ENCODE peak calls at places on chromosomes 2 and 18, in nine cellular contexts. Z is vagina, G is right cardiac atrium, Y is GM06990, N is MG63, C is RWPE2, F is neural progenitor cell, T is tibial artery, L is neuronal stem cell. R is an unnamed sample. For H3K27me3, the result is how much of the 10 kb centered on the place peaks cover.

GRCh38 chr2:241066893-241067341 is 35.2 kb downstream of the MTERF4 start:
- DNase-seq in N (no peak), T (no peak), Y (no peak), L (peak), C (no peak), Z (no peak), F (peak), G (no peak), R (peak)

GRCh38 chr2:135985826-135986393 is 484 bp upstream of the DARS1 start:
- DNase-seq in C (no peak), L (no peak), G (no peak), Y (no peak), N (no peak), T (no peak), Z (no peak), F (no peak), R (no peak)

GRCh38 chr2:177551989-177552413 is 159.4 kb downstream of the AGPS start:
- DNase-seq in Z (no peak), N (peak), C (no peak), T (peak), F (no peak), Y (peak), L (no peak), G (peak), R (peak)

GRCh38 chr18:58670561-58671121 is 624 bp upstream of the MALT1 start:
- DNase-seq in Y (no peak), Z (no peak), G (no peak), N (no peak), F (peak), T (no peak), C (no peak), L (no peak), R (no peak)

GRCh38 chr18:22559414-22560282 is 141.9 kb upstream of the CTAGE1 start:
- DNase-seq in L (peak), C (no peak), T (peak), Y (no peak), N (peak), Z (no peak), G (peak), F (peak), R (peak)

GRCh38 chr2:220275454-220275853 is 648.0 kb downstream of the SLC4A3 start:
- DNase-seq in Z (no peak), C (no peak), F (no peak), G (no peak), Y (no peak), T (no peak), N (no peak), L (no peak), R (no peak)

GRCh38 chr2:46241344-46241743 is 55.9 kb upstream of the EPAS1 start:
- DNase-seq in L (no peak), N (no peak), T (no peak), Z (no peak), Y (no peak), F (no peak), G (no peak), C (no peak), R (no peak)

GRCh38 chr2:159961005-159961404 is 101.4 kb downstream of the PLA2R1 start:
- DNase-seq in F (no peak), Z (no peak), T (no peak), L (no peak), C (no peak), N (no peak), Y (no peak), G (no peak), R (no peak)

GRCh38 chr2:10772868-10773215 is 39.7 kb downstream of the PDIA6 start:
- DNase-seq in T (peak), L (no peak), F (no peak), N (no peak), G (no peak), C (no peak), Z (no peak), Y (no peak), R (no peak)

GRCh38 chr18:37565138-37565984 is at the start of gene CELF4:
- DNase-seq in C (no peak), Y (no peak), N (peak), T (no peak), G (no peak), L (no peak), F (peak), Z (no peak), R (no peak)

GRCh38 chr2:121689356-121689755 is 40.1 kb upstream of the CLASP1 start:
- DNase-seq in G (peak), C (no peak), Z (no peak), Y (no peak), L (no peak), T (no peak), F (no peak), N (peak), R (no peak)

GRCh38 chr18:62832282-62832681 is 116.9 kb downstream of the PHLPP1 start:
- DNase-seq in T (no peak), G (no peak), F (no peak), Y (no peak), N (no peak), Z (no peak), C (no peak), L (no peak), R (no peak)

GRCh38 chr2:53302455-53302854 is 465.1 kb upstream of the CHAC2 start:
- DNase-seq in T (no peak), N (no peak), F (no peak), C (no peak), G (no peak), L (no peak), Y (no peak), Z (no peak), R (no peak)

GRCh38 chr2:64262816-64263215 is 118.6 kb upstream of the PELI1 start:
- DNase-seq in Y (no peak), C (no peak), G (no peak), L (no peak), T (no peak), N (no peak), Z (no peak), F (no peak), R (no peak)

GRCh38 chr2:168798076-168798887 is 4.2 kb upstream of the NOSTRIN start:
- DNase-seq in F (peak), L (no peak), G (peak), Y (no peak), T (no peak), C (no peak), Z (no peak), N (no peak), R (no peak)

GRCh38 chr2:156399224-156399949 is 36.8 kb upstream of the GPD2 start:
- DNase-seq in F (no peak), C (no peak), L (no peak), Z (no peak), T (no peak), G (no peak), Y (no peak), N (peak), R (no peak)

GRCh38 chr2:196170681-196171247 is 614 bp downstream of the STK17B start:
- DNase-seq in C (no peak), Z (no peak), T (peak), N (peak), L (peak), G (peak), Y (peak), F (peak), R (peak)

GRCh38 chr2:59963157-59963556 is 590.3 kb downstream of the BCL11A start:
- DNase-seq in F (no peak), G (no peak), N (no peak), T (no peak), L (no peak), C (no peak), Y (no peak), Z (no peak), R (no peak)

GRCh38 chr2:60498176-60499081 is 55.0 kb downstream of the BCL11A start:
- DNase-seq in Y (no peak), F (no peak), N (no peak), Z (no peak), G (no peak), L (no peak), C (no peak), T (no peak), R (no peak)

GRCh38 chr2:62364786-62365185 is 141.2 kb downstream of the TMEM17 start:
- DNase-seq in F (no peak), N (no peak), G (no peak), L (no peak), Z (no peak), Y (no peak), T (no peak), C (no peak), R (no peak)

GRCh38 chr2:208320686-208321085 is 54.6 kb downstream of the PIKFYVE start:
- DNase-seq in T (peak), C (no peak), L (no peak), Z (no peak), F (no peak), G (peak), Y (no peak), N (no peak), R (peak)

GRCh38 chr2:135494503-135494902 is 36.5 kb downstream of the ZRANB3 start:
- DNase-seq in Y (no peak), T (no peak), L (no peak), N (no peak), F (no peak), Z (no peak), C (no peak), G (no peak), R (no peak)

GRCh38 chr2:210623506-210623905 is 67.1 kb downstream of the CPS1 start:
- DNase-seq in C (no peak), F (no peak), N (no peak), L (no peak), T (no peak), Z (no peak), G (no peak), Y (no peak), R (no peak)

GRCh38 chr2:157989227-157989626 is 112.4 kb upstream of the UPP2 start:
- DNase-seq in Y (no peak), Z (no peak), N (no peak), T (no peak), F (no peak), G (no peak), L (no peak), C (no peak), R (no peak)

GRCh38 chr2:221969087-221969829 is 329.5 kb downstream of the PAX3 start:
- DNase-seq in C (no peak), Z (no peak), N (peak), G (no peak), Y (no peak), T (no peak), L (peak), F (peak), R (no peak)

GRCh38 chr2:207819839-207820784 is 50.4 kb upstream of the FZD5 start:
- DNase-seq in Z (no peak), L (no peak), N (no peak), G (no peak), F (no peak), T (no peak), C (no peak), Y (no peak), R (peak)

GRCh38 chr2:95296036-95296435 is 1.1 kb upstream of the KCNIP3 start:
- DNase-seq in F (peak), G (no peak), C (no peak), Y (no peak), L (no peak), N (no peak), T (no peak), Z (no peak), R (no peak)

GRCh38 chr2:64780041-64780440 is 126.3 kb upstream of the SERTAD2 start:
- DNase-seq in T (no peak), L (no peak), Z (no peak), Y (no peak), N (no peak), C (no peak), F (no peak), G (no peak), R (no peak)

DNA sequence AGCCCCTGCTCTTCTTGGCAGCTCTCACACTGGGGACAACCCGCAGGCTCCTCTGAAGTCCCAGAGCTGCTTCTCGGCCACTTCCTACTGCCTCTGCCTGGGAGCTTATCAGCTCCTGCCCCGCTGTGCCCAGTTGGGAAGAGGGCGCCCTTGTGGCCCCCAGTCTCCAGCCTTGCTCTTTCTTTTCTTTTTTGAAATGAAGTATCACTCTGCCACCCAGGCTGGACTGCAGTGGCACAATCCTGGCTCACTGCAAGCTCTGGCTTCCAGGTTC is 20.6 kb upstream of the ALPI start:
- DNase-seq in F (no peak), N (no peak), G (no peak), Z (no peak), C (no peak), Y (no peak), T (no peak), L (no peak), R (no peak)
- H3K27me3 ChIP-seq in F (under half), N (under half), G (under half), Z (under half), C (under half), Y (under half), T (under half), L (under half), R (under half)

DNA sequence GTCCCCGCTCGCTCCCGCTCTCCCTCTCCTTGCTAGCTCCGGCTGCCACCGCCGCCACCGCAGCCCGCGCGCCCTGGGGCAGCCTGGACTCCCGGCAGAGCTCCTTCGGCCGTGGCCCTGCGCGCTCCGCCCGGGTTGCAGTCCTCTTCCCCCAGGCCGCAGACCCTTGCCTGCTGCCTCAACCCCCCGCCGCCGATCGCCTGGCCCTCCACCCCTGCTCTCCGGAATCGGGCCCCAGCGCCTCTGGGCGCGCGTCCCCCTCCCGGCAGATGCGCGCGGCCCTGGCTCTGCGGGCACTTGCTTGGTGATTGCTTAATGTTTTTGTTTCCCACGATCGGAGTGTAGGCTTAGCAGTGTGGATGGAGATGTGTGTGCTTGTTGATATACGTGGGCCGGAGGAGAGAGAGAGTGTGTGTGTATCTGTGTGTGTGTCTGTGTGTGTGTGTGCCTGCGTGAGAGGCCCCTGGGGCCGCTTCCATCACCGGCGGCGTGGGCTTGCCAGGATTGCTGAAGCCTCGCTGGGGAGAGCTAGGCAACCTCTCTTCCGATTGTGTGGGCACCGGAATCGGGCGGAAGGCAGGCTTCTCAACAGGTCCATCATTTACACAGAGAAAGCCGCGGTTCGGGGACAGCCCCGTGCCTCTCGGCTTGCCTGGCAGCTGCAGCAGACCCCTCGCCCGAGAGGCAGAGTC is 877 bp downstream of the INHBB start:
- DNase-seq in Z (no peak), T (no peak), G (peak), Y (no peak), N (peak), F (peak), L (no peak), C (no peak), R (no peak)
- H3K27me3 ChIP-seq in Z (under half), T (under half), G (under half), Y (under half), N (under half), F (half or more), L (under half), C (half or more), R (half or more)

GRCh38 chr2:85760371-85760770 is 6.6 kb downstream of the ATOH8 start:
- DNase-seq in T (no peak), F (no peak), Y (no peak), C (no peak), Z (no peak), L (no peak), N (no peak), G (no peak), R (no peak)

GRCh38 chr2:85759257-85759613 is 5.4 kb downstream of the ATOH8 start:
- DNase-seq in F (no peak), G (no peak), N (no peak), T (no peak), Y (no peak), L (no peak), Z (no peak), C (no peak), R (no peak)

GRCh38 chr2:85761512-85761944 is 7.7 kb downstream of the ATOH8 start:
- DNase-seq in C (no peak), Y (no peak), G (peak), T (no peak), N (no peak), F (no peak), Z (no peak), L (no peak), R (no peak)

GRCh38 chr2:85761946-85762345 is 8.2 kb downstream of the ATOH8 start:
- DNase-seq in Z (no peak), Y (no peak), G (no peak), F (no peak), N (no peak), T (no peak), L (no peak), C (no peak), R (no peak)

GRCh38 chr2:85760872-85761271 is 7.1 kb downstream of the ATOH8 start:
- DNase-seq in L (no peak), N (no peak), C (no peak), T (no peak), Z (no peak), G (no peak), F (no peak), Y (no peak), R (no peak)
- H3K27me3 ChIP-seq in L (under half), N (under half), C (under half), T (under half), Z (under half), G (under half), F (half or more), Y (under half), R (under half)

DNA sequence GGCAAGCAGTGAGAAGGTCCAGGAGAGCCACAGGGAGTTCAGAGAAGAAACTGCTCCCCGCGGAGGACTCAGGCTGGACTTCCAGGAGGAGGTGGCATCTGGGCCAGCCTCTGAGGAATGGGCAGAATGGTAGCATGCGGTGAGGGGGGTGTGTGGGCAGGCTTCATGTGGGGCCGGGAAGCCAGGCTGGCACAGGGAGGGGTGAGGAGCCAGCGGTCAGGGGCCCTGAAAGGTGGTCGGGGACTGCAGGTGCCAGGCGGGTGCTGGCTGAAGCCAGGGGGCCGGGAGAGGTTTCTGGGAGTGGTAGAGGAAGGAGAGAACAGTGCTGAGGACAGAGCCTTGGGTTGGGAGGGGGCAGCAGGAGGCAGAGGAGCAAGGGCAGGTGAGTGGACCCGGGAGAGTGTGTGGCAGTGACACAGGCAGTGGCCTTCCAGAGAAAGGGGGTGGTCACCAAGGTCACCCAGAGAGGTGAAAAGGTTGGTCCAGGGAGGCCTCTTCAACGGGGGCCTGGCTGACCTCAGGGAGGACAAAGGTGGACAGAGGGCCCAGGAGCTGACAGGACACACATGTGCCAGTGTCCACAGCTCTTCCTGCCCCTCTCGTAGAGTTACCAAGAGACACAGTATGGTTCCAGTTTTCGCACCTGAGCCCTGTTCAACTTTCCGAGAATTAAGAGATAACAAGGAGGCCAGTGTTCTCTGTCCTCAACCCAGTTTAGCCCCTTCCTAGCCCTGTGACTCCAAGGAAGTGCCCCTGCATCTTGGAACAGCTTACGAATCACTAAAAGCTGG is 101.2 kb upstream of the ASB18 start:
- DNase-seq in T (no peak), F (no peak), C (no peak), Y (no peak), N (no peak), G (no peak), L (no peak), Z (peak), R (no peak)
- H3K27me3 ChIP-seq in T (under half), F (under half), C (under half), Y (under half), N (under half), G (under half), L (under half), Z (under half), R (under half)

DNA sequence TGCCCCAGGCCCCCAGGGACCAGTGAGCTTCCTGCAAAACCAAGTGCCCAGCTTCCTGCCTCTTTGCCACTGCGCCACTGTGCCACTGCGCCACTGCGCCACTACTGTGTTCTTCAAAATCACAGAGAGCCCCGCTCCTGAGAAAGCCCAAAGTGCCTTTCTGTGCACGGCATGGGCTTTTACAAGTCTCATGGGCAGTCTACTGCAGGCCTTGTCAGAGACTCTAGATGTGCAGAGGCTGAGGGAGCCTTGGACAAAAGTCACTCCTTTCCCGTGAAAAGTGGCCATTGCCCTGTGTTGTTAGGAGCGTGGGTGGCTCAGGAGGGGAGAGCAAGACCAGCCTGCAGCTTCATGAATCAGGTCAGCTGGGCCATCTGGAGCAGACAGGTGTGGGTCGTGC is 180.5 kb downstream of the SMAD7 start:
- DNase-seq in L (no peak), N (no peak), Z (no peak), F (no peak), Y (no peak), G (no peak), C (no peak), T (no peak), R (no peak)
- H3K27me3 ChIP-seq in L (under half), N (under half), Z (under half), F (under half), Y (under half), G (under half), C (under half), T (under half), R (under half)

DNA sequence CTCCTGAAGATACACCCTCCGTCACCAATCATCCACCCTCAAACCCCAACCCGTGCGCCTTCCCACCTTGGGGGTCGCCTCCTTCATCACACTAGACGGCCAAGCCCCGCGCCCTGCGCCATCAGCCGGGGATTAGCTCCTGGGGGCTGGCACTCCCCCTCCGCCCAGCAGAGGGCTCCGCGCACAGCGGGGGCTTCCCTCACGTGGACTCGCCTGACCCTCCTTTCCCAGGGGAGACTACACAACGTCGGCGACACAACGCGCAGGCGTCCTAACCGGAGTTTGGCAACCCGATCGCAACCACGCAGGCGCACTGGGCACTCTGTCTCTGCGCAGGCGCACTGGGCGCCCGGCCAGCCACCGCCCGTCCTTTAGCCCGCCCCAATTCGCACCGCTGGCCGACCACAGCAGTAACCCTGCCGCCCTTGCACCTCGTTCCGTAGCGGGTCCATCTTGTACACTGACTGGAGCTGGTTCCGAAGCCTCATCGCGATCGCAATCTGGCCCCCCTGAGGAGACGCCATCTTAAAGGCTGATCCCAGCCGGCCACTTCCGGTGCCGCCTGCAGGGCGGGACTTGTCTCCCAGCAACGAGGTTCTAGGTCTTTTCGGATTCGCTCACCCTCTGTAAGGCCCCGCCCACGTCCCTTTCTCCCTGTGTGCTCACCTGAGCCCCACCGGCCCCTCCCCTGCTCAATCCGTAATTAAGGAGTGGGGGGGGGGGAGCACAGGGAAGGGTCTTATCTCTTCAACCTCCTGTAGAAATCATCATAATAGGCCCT is at the start of gene PCGF1:
- DNase-seq in L (peak), G (peak), Y (peak), F (peak), T (peak), N (peak), Z (no peak), C (peak), R (peak)
- H3K27me3 ChIP-seq in L (under half), G (under half), Y (under half), F (half or more), T (under half), N (under half), Z (under half), C (under half), R (under half)

GRCh38 chr18:25125670-25126069 is 226.3 kb downstream of the ZNF521 start:
- DNase-seq in Y (no peak), N (no peak), T (no peak), F (no peak), Z (no peak), C (no peak), L (no peak), G (no peak), R (no peak)
- H3K27me3 ChIP-seq in Y (under half), N (under half), T (under half), F (under half), Z (under half), C (under half), L (under half), G (under half), R (under half)

R was measured in Peyer's patch.